ENCODE peak calls at places on chromosomes 2 and 18, in nine cellular contexts. Q is dorsolateral prefrontal cortex, W is HEK293T, Z is GM03348, E is GM23338, K is HFF-Myc, V is GM06990, F is foreskin keratinocyte, J is ovary. O is an unnamed sample.

GRCh38 chr2:26861610-26862224 is 13.8 kb downstream of the DPYSL5 start:
- DNase-seq in Q (peak; percentile 45), W (no peak), Z (no peak), E (no peak), K (no peak), V (no peak), F (no peak), J (no peak), O (no peak)

GRCh38 chr2:162474006-162474405 is 130.1 kb downstream of the GCA start:
- DNase-seq in Q (no peak), W (no peak), Z (no peak), E (no peak), K (no peak), V (no peak), F (no peak), J (no peak), O (no peak)

GRCh38 chr2:8659092-8659734 is 22.6 kb upstream of the ID2 start:
- DNase-seq in Q (no peak), W (no peak), Z (no peak), E (no peak), K (no peak), V (no peak), F (no peak), J (peak; percentile 47), O (no peak)

GRCh38 chr2:172817411-172817810 is 81.8 kb downstream of the RAPGEF4 start:
- DNase-seq in Q (no peak), W (no peak), Z (no peak), E (no peak), K (no peak), V (no peak), F (peak; percentile 41), J (no peak), O (no peak)

GRCh38 chr2:233638836-233639235 is 2.6 kb downstream of the UGT1A10 start:
- DNase-seq in Q (no peak), W (no peak), Z (no peak), E (no peak), K (no peak), V (no peak), F (no peak), J (no peak), O (no peak)

GRCh38 chr2:131030478-131030971 is 62.7 kb downstream of the FAM168B start:
- DNase-seq in Q (peak; percentile 87), W (no peak), Z (no peak), E (no peak), K (no peak), V (no peak), F (no peak), J (no peak), O (no peak)

GRCh38 chr2:79219383-79219988 is 59.9 kb upstream of the REG3A start:
- DNase-seq in Q (peak; percentile 56), W (peak; percentile 40), Z (peak; percentile 50), E (peak; percentile 88), K (peak; percentile 4), V (no peak), F (peak; percentile 15), J (no peak), O (no peak)

GRCh38 chr18:13464432-13465125 is 246.0 kb downstream of the LDLRAD4 start:
- DNase-seq in Q (no peak), W (no peak), Z (no peak), E (no peak), K (no peak), V (peak; percentile 69), F (no peak), J (no peak), O (no peak)

GRCh38 chr18:37393221-37393828 is 172.3 kb downstream of the CELF4 start:
- DNase-seq in Q (no peak), W (no peak), Z (no peak), E (no peak), K (no peak), V (no peak), F (no peak), J (no peak), O (no peak)

O was measured in DMS 273 treated with DMSO at 0.1 percent for 48 hours.